ENCODE peak calls at places on chromosomes 1 and 21, in six cellular contexts. One of them, this sample, is unnamed.

GRCh38 chr1:214587165-214587564 is 15.8 kb upstream of the CENPF start:
- DNase-seq in H1: no peak
- DNase-seq in K562: no peak
- DNase-seq in SK-N-SH: no peak
- DNase-seq in GM12878: no peak
- DNase-seq in HepG2: no peak
- DNase-seq in this sample: no peak

GRCh38 chr1:210373628-210373877 is 44.9 kb downstream of the HHAT start:
- DNase-seq in H1: no peak
- DNase-seq in K562: no peak
- DNase-seq in SK-N-SH: no peak
- DNase-seq in GM12878: no peak
- DNase-seq in HepG2: no peak
- DNase-seq in this sample: no peak

GRCh38 chr21:44263221-44263671 is 1.5 kb upstream of the DNMT3L start:
- DNase-seq in H1: no peak
- DNase-seq in K562: no peak
- DNase-seq in SK-N-SH: no peak
- DNase-seq in GM12878: no peak
- DNase-seq in HepG2: no peak
- DNase-seq in this sample: no peak

GRCh38 chr1:162385280-162385623 is 3.7 kb downstream of the C1orf226 start:
- DNase-seq in H1: no peak
- DNase-seq in K562: no peak
- DNase-seq in SK-N-SH: peak
- DNase-seq in GM12878: no peak
- DNase-seq in HepG2: no peak
- DNase-seq in this sample: no peak

GRCh38 chr1:44811714-44812151 is 3.4 kb downstream of the BTBD19 start:
- DNase-seq in H1: no peak
- DNase-seq in K562: peak
- DNase-seq in SK-N-SH: peak
- DNase-seq in GM12878: no peak
- DNase-seq in HepG2: no peak
- DNase-seq in this sample: no peak

GRCh38 chr1:225846331-225847310 is 35.6 kb downstream of the TMEM63A start:
- DNase-seq in H1: no peak
- DNase-seq in K562: no peak
- DNase-seq in SK-N-SH: no peak
- DNase-seq in GM12878: no peak
- DNase-seq in HepG2: no peak
- DNase-seq in this sample: no peak

GRCh38 chr1:31723828-31724359 is 20.1 kb upstream of the COL16A1 start:
- DNase-seq in H1: no peak
- DNase-seq in K562: peak
- DNase-seq in SK-N-SH: no peak
- DNase-seq in GM12878: no peak
- DNase-seq in HepG2: peak
- DNase-seq in this sample: peak

GRCh38 chr1:82019512-82019911 is 218.8 kb downstream of the ADGRL2 start:
- DNase-seq in H1: no peak
- DNase-seq in K562: no peak
- DNase-seq in SK-N-SH: no peak
- DNase-seq in GM12878: no peak
- DNase-seq in HepG2: no peak
- DNase-seq in this sample: no peak

GRCh38 chr1:115544131-115544530 is 97.6 kb upstream of the VANGL1 start:
- DNase-seq in H1: no peak
- DNase-seq in K562: no peak
- DNase-seq in SK-N-SH: no peak
- DNase-seq in GM12878: no peak
- DNase-seq in HepG2: no peak
- DNase-seq in this sample: no peak

GRCh38 chr1:29465755-29466154 is 229.4 kb downstream of the PTPRU start:
- DNase-seq in H1: no peak
- DNase-seq in K562: peak
- DNase-seq in SK-N-SH: no peak
- DNase-seq in GM12878: no peak
- DNase-seq in HepG2: peak
- DNase-seq in this sample: no peak

GRCh38 chr1:156233421-156234127 is 8.4 kb upstream of the BGLAP start:
- DNase-seq in H1: no peak
- DNase-seq in K562: peak
- DNase-seq in SK-N-SH: no peak
- DNase-seq in GM12878: no peak
- DNase-seq in HepG2: no peak
- DNase-seq in this sample: no peak

GRCh38 chr1:23910553-23911246 is 2.5 kb downstream of the CNR2 start:
- DNase-seq in H1: no peak
- DNase-seq in K562: peak
- DNase-seq in SK-N-SH: no peak
- DNase-seq in GM12878: peak
- DNase-seq in HepG2: no peak
- DNase-seq in this sample: peak

GRCh38 chr21:39597595-39598185 is 15.1 kb upstream of the B3GALT5 start:
- DNase-seq in H1: no peak
- DNase-seq in K562: no peak
- DNase-seq in SK-N-SH: no peak
- DNase-seq in GM12878: no peak
- DNase-seq in HepG2: no peak
- DNase-seq in this sample: no peak
- H3K27ac ChIP-seq in H1: no peak
- H3K27ac ChIP-seq in K562: no peak
- H3K27ac ChIP-seq in SK-N-SH: no peak
- H3K27ac ChIP-seq in GM12878: no peak
- H3K27ac ChIP-seq in HepG2: no peak
- H3K27ac ChIP-seq in this sample: no peak

GRCh38 chr1:17564458-17565393 is 25.2 kb downstream of the ARHGEF10L start:
- DNase-seq in H1: no peak
- DNase-seq in K562: no peak
- DNase-seq in SK-N-SH: no peak
- DNase-seq in GM12878: no peak
- DNase-seq in HepG2: peak
- DNase-seq in this sample: no peak
- TF ChIP-seq GABPA in H1: no peak
- TF ChIP-seq GABPA in K562: no peak
- TF ChIP-seq GABPA in SK-N-SH: no peak
- TF ChIP-seq GABPA in GM12878: no peak
- TF ChIP-seq GABPA in HepG2: no peak
- TF ChIP-seq GABPA in this sample: no peak

GRCh38 chr1:187185389-187185788 is 356.6 kb downstream of the PLA2G4A start:
- DNase-seq in H1: no peak
- DNase-seq in K562: no peak
- DNase-seq in SK-N-SH: no peak
- DNase-seq in GM12878: no peak
- DNase-seq in HepG2: no peak
- DNase-seq in this sample: no peak
- H3K27ac ChIP-seq in H1: no peak
- H3K27ac ChIP-seq in K562: no peak
- H3K27ac ChIP-seq in SK-N-SH: no peak
- H3K27ac ChIP-seq in GM12878: no peak
- H3K27ac ChIP-seq in HepG2: no peak
- H3K27ac ChIP-seq in this sample: no peak

GRCh38 chr1:64959973-64960372 is 6.4 kb downstream of the JAK1 start:
- DNase-seq in H1: no peak
- DNase-seq in K562: no peak
- DNase-seq in SK-N-SH: no peak
- DNase-seq in GM12878: no peak
- DNase-seq in HepG2: no peak
- DNase-seq in this sample: no peak

GRCh38 chr1:64955093-64956066 is 11.0 kb downstream of the JAK1 start:
- DNase-seq in H1: no peak
- DNase-seq in K562: no peak
- DNase-seq in SK-N-SH: no peak
- DNase-seq in GM12878: no peak
- DNase-seq in HepG2: peak
- DNase-seq in this sample: no peak

GRCh38 chr1:64953241-64953640 is 13.1 kb downstream of the JAK1 start:
- DNase-seq in H1: no peak
- DNase-seq in K562: no peak
- DNase-seq in SK-N-SH: no peak
- DNase-seq in GM12878: no peak
- DNase-seq in HepG2: peak
- DNase-seq in this sample: no peak

GRCh38 chr1:64956241-64956640 is 10.1 kb downstream of the JAK1 start:
- DNase-seq in H1: no peak
- DNase-seq in K562: peak
- DNase-seq in SK-N-SH: no peak
- DNase-seq in GM12878: no peak
- DNase-seq in HepG2: no peak
- DNase-seq in this sample: no peak

GRCh38 chr1:64956733-64957441 is 9.5 kb downstream of the JAK1 start:
- DNase-seq in H1: no peak
- DNase-seq in K562: peak
- DNase-seq in SK-N-SH: no peak
- DNase-seq in GM12878: peak
- DNase-seq in HepG2: no peak
- DNase-seq in this sample: peak
- TF ChIP-seq GABPA in H1: no peak
- TF ChIP-seq GABPA in K562: no peak
- TF ChIP-seq GABPA in SK-N-SH: no peak
- TF ChIP-seq GABPA in GM12878: no peak
- TF ChIP-seq GABPA in HepG2: no peak
- TF ChIP-seq GABPA in this sample: no peak

GRCh38 chr1:236089046-236089773 is 24.3 kb upstream of the NID1 start:
- DNase-seq in H1: no peak
- DNase-seq in K562: no peak
- DNase-seq in SK-N-SH: no peak
- DNase-seq in GM12878: no peak
- DNase-seq in HepG2: no peak
- DNase-seq in this sample: no peak
- H3K27ac ChIP-seq in H1: no peak
- H3K27ac ChIP-seq in K562: no peak
- H3K27ac ChIP-seq in SK-N-SH: no peak
- H3K27ac ChIP-seq in GM12878: no peak
- H3K27ac ChIP-seq in HepG2: no peak
- H3K27ac ChIP-seq in this sample: no peak

DNA sequence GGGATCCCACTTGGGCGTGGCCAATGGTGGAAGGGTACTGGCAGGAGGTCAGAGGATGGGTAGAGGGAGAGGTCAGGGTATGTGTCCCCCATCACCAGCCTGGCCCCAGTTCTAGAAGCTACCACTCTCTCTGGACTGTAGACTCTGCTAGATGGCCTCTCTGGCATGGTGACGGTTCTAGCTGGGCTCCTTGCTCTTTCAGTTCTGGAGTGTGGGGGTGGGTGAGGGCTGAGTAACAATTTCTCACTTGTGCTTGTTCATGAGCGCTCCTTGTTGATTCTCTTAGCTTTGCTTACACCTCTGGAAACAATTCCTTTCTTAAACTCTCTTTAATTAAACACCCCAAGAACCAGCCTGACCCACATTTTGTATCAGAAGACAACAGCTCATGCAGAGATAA is 25.3 kb upstream of the EXOSC10 start:
- DNase-seq in H1: no peak
- DNase-seq in K562: no peak
- DNase-seq in SK-N-SH: no peak
- DNase-seq in GM12878: no peak
- DNase-seq in HepG2: no peak
- DNase-seq in this sample: no peak
- TF ChIP-seq GABPA in H1: no peak
- TF ChIP-seq GABPA in K562: no peak
- TF ChIP-seq GABPA in SK-N-SH: no peak
- TF ChIP-seq GABPA in GM12878: no peak
- TF ChIP-seq GABPA in HepG2: no peak
- TF ChIP-seq GABPA in this sample: no peak

GRCh38 chr1:180953791-180954721 is 41.4 kb downstream of the KIAA1614 start:
- DNase-seq in H1: no peak
- DNase-seq in K562: no peak
- DNase-seq in SK-N-SH: peak
- DNase-seq in GM12878: peak
- DNase-seq in HepG2: peak
- DNase-seq in this sample: no peak
- H3K27ac ChIP-seq in H1: no peak
- H3K27ac ChIP-seq in K562: no peak
- H3K27ac ChIP-seq in SK-N-SH: no peak
- H3K27ac ChIP-seq in GM12878: peak
- H3K27ac ChIP-seq in HepG2: peak
- H3K27ac ChIP-seq in this sample: no peak

This sample was measured in HL-60.